ENCODE peak calls at places on chromosomes 7 and 10, in seven cellular contexts. One of them, this sample, is unnamed.

GRCh38 chr10:75033399-75034130 is 77.9 kb upstream of the SAMD8 start:
- DNase-seq in K562: no peak
- DNase-seq in SK-N-SH: no peak
- DNase-seq in HCT116: no peak
- DNase-seq in HepG2: no peak
- DNase-seq in GM12878: no peak
- DNase-seq in H1: no peak
- DNase-seq in this sample: no peak

GRCh38 chr7:513521-514166 is 6.0 kb downstream of the PDGFA start:
- DNase-seq in K562: no peak
- DNase-seq in SK-N-SH: no peak
- DNase-seq in HCT116: no peak
- DNase-seq in HepG2: no peak
- DNase-seq in GM12878: no peak
- DNase-seq in H1: no peak
- DNase-seq in this sample: no peak

GRCh38 chr7:38306914-38307313 is 33.5 kb upstream of the TARP start:
- DNase-seq in K562: no peak
- DNase-seq in SK-N-SH: no peak
- DNase-seq in HCT116: no peak
- DNase-seq in HepG2: no peak
- DNase-seq in GM12878: no peak
- DNase-seq in H1: no peak
- DNase-seq in this sample: no peak

GRCh38 chr7:100681491-100682227 is 8.1 kb downstream of the GNB2 start:
- DNase-seq in K562: no peak
- DNase-seq in SK-N-SH: peak; percentile 44
- DNase-seq in HCT116: no peak
- DNase-seq in HepG2: no peak
- DNase-seq in GM12878: no peak
- DNase-seq in H1: no peak
- DNase-seq in this sample: no peak

GRCh38 chr7:116500071-116500853 is 724 bp downstream of the CAV2 start:
- DNase-seq in K562: peak; percentile 55
- DNase-seq in SK-N-SH: peak; percentile 19
- DNase-seq in HCT116: no peak
- DNase-seq in HepG2: no peak
- DNase-seq in GM12878: no peak
- DNase-seq in H1: no peak
- DNase-seq in this sample: no peak

GRCh38 chr10:85548038-85548437 is 818.6 kb downstream of the GRID1 start:
- DNase-seq in K562: no peak
- DNase-seq in SK-N-SH: peak; percentile 21
- DNase-seq in HCT116: peak; percentile 52
- DNase-seq in HepG2: peak; percentile 16
- DNase-seq in GM12878: peak; percentile 35
- DNase-seq in H1: no peak
- DNase-seq in this sample: no peak

GRCh38 chr10:58266003-58266825 is 1.5 kb downstream of the IPMK start:
- DNase-seq in K562: peak; percentile 31
- DNase-seq in SK-N-SH: peak; percentile 11
- DNase-seq in HCT116: no peak
- DNase-seq in HepG2: peak; percentile 53
- DNase-seq in GM12878: no peak
- DNase-seq in H1: no peak
- DNase-seq in this sample: no peak

GRCh38 chr10:70738425-70739121 is 46.6 kb downstream of the TBATA start:
- DNase-seq in K562: peak; percentile 57
- DNase-seq in SK-N-SH: no peak
- DNase-seq in HCT116: no peak
- DNase-seq in HepG2: no peak
- DNase-seq in GM12878: no peak
- DNase-seq in H1: no peak
- DNase-seq in this sample: no peak

GRCh38 chr7:30841025-30841735 is 70.0 kb downstream of the MINDY4 start:
- DNase-seq in K562: no peak
- DNase-seq in SK-N-SH: no peak
- DNase-seq in HCT116: no peak
- DNase-seq in HepG2: no peak
- DNase-seq in GM12878: no peak
- DNase-seq in H1: no peak
- DNase-seq in this sample: no peak

GRCh38 chr10:46020871-46021553 is 9.4 kb downstream of the NCOA4 start:
- DNase-seq in K562: no peak
- DNase-seq in SK-N-SH: no peak
- DNase-seq in HCT116: no peak
- DNase-seq in HepG2: peak; percentile 92
- DNase-seq in GM12878: no peak
- DNase-seq in H1: no peak
- DNase-seq in this sample: no peak
- TF ChIP-seq YY1 in K562: no peak
- TF ChIP-seq YY1 in SK-N-SH: no peak
- TF ChIP-seq YY1 in HCT116: no peak
- TF ChIP-seq YY1 in HepG2: no peak
- TF ChIP-seq YY1 in GM12878: no peak
- TF ChIP-seq YY1 in H1: no peak
- TF ChIP-seq YY1 in this sample: no peak

GRCh38 chr10:43390791-43391190 is 18.2 kb downstream of the HNRNPF start:
- DNase-seq in K562: no peak
- DNase-seq in SK-N-SH: peak; percentile 49
- DNase-seq in HCT116: no peak
- DNase-seq in HepG2: peak; percentile 42
- DNase-seq in GM12878: no peak
- DNase-seq in H1: no peak
- DNase-seq in this sample: no peak

GRCh38 chr10:43392757-43393156 is 16.2 kb downstream of the HNRNPF start:
- DNase-seq in K562: no peak
- DNase-seq in SK-N-SH: no peak
- DNase-seq in HCT116: no peak
- DNase-seq in HepG2: no peak
- DNase-seq in GM12878: no peak
- DNase-seq in H1: no peak
- DNase-seq in this sample: no peak

GRCh38 chr10:43387678-43388032 is 16.2 kb downstream of the FXYD4 start:
- DNase-seq in K562: no peak
- DNase-seq in SK-N-SH: no peak
- DNase-seq in HCT116: no peak
- DNase-seq in HepG2: no peak
- DNase-seq in GM12878: no peak
- DNase-seq in H1: no peak
- DNase-seq in this sample: no peak

GRCh38 chr10:43389867-43390266 is 18.4 kb downstream of the FXYD4 start:
- DNase-seq in K562: peak; percentile 64
- DNase-seq in SK-N-SH: no peak
- DNase-seq in HCT116: no peak
- DNase-seq in HepG2: no peak
- DNase-seq in GM12878: no peak
- DNase-seq in H1: no peak
- DNase-seq in this sample: no peak

DNA sequence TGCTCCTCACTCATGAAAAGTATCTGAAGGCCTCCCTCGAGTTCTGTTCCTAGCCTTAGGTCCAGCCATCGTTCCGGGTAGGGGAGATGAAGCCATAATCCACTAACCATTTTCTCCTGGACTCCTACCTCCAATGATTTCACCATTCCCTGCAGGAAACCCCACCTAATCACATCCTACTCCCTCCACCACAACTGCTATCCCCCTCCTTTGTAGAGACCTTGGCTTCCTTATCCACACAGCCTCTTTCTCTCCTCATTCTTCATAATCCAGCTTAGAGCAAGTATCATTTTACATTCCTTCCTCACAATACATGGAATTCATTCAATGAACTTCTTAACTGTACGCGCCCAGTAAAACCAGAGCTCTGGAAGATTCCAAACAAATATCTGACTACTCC is 18.7 kb downstream of the HNRNPF start:
- DNase-seq in K562: no peak
- DNase-seq in SK-N-SH: no peak
- DNase-seq in HCT116: no peak
- DNase-seq in HepG2: no peak
- DNase-seq in GM12878: no peak
- DNase-seq in H1: no peak
- DNase-seq in this sample: no peak
- H3K36me3 ChIP-seq in K562: peaks cover 100% of the 10 kb centered on the region
- H3K36me3 ChIP-seq in SK-N-SH: peaks cover 84% of the 10 kb centered on the region
- H3K36me3 ChIP-seq in HCT116: peaks cover 93% of the 10 kb centered on the region
- H3K36me3 ChIP-seq in HepG2: peaks cover 88% of the 10 kb centered on the region
- H3K36me3 ChIP-seq in GM12878: peaks cover 38% of the 10 kb centered on the region
- H3K36me3 ChIP-seq in H1: peaks cover 97% of the 10 kb centered on the region
- H3K36me3 ChIP-seq in this sample: peaks cover 96% of the 10 kb centered on the region

GRCh38 chr7:35969055-35969454 is 168.2 kb downstream of the SEPTIN7 start:
- DNase-seq in K562: no peak
- DNase-seq in SK-N-SH: peak; percentile 23
- DNase-seq in HCT116: no peak
- DNase-seq in HepG2: no peak
- DNase-seq in GM12878: no peak
- DNase-seq in H1: no peak
- DNase-seq in this sample: no peak

GRCh38 chr7:35968140-35968940 is 167.5 kb downstream of the SEPTIN7 start:
- DNase-seq in K562: no peak
- DNase-seq in SK-N-SH: peak; percentile 21
- DNase-seq in HCT116: no peak
- DNase-seq in HepG2: no peak
- DNase-seq in GM12878: no peak
- DNase-seq in H1: no peak
- DNase-seq in this sample: no peak

GRCh38 chr7:35970458-35970857 is 169.6 kb downstream of the SEPTIN7 start:
- DNase-seq in K562: no peak
- DNase-seq in SK-N-SH: peak; percentile 42
- DNase-seq in HCT116: no peak
- DNase-seq in HepG2: no peak
- DNase-seq in GM12878: no peak
- DNase-seq in H1: no peak
- DNase-seq in this sample: no peak

GRCh38 chr7:35967366-35968139 is 166.7 kb downstream of the SEPTIN7 start:
- DNase-seq in K562: no peak
- DNase-seq in SK-N-SH: peak; percentile 22
- DNase-seq in HCT116: no peak
- DNase-seq in HepG2: no peak
- DNase-seq in GM12878: no peak
- DNase-seq in H1: peak; percentile 53
- DNase-seq in this sample: no peak

DNA sequence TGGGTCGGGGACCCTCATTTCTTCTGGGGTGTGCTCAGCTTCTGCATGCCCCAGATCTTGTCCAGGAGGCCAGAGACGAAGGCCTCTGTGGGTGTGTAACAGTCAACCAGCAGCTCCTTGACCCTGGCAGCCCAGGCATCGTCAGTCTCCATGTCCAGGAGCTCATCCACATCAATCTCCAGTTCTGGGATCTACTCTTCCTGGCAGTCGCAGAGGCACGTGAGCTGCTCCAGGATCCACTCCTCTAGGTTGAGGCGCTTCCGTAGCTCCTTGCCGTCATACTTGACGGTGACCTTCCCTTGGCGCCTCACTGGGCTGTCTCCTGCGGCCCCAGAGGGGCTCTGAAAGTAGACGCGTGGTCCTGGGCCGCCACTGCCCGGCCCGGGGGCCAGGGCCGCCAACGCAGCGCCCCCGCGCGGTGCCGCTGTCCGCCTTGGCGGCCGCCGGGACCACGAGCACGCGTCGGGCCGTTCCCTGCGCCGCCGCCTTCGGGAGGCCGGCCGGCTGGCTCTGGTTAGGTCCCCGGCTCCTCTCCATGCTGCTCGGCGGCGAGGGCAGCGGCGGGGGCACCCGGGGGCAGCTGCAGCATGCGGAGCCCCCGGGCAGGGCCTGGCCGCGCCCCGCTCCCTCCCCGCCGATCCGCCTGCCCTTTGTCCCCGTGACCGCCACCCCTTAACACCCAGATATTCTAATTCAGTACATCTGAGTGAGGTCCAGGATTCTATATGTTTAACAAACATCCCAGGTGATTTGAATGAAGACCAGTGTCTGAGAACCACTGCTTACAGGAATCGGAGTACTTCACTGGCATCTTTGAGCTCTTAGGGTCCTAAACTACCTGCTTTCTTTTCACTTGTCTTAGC is 170.5 kb downstream of the SEPTIN7 start:
- DNase-seq in K562: peak; percentile 42
- DNase-seq in SK-N-SH: peak; percentile 36
- DNase-seq in HCT116: no peak
- DNase-seq in HepG2: no peak
- DNase-seq in GM12878: no peak
- DNase-seq in H1: no peak
- DNase-seq in this sample: no peak
- TF ChIP-seq YY1 in K562: no peak
- TF ChIP-seq YY1 in SK-N-SH: no peak
- TF ChIP-seq YY1 in HCT116: no peak
- TF ChIP-seq YY1 in HepG2: no peak
- TF ChIP-seq YY1 in GM12878: no peak
- TF ChIP-seq YY1 in H1: no peak
- TF ChIP-seq YY1 in this sample: no peak

GRCh38 chr7:6026011-6026819 is 5.0 kb upstream of the ANKRD61 start:
- DNase-seq in K562: peak; percentile 65
- DNase-seq in SK-N-SH: peak; percentile 73
- DNase-seq in HCT116: no peak
- DNase-seq in HepG2: peak; percentile 64
- DNase-seq in GM12878: peak; percentile 23
- DNase-seq in H1: peak; percentile 75
- DNase-seq in this sample: peak; percentile 59
- H3K36me3 ChIP-seq in K562: peaks cover 94% of the 10 kb centered on the region
- H3K36me3 ChIP-seq in SK-N-SH: peaks cover 70% of the 10 kb centered on the region
- H3K36me3 ChIP-seq in HCT116: peaks cover 63% of the 10 kb centered on the region
- H3K36me3 ChIP-seq in HepG2: peaks cover 91% of the 10 kb centered on the region
- H3K36me3 ChIP-seq in GM12878: peaks cover 16% of the 10 kb centered on the region
- H3K36me3 ChIP-seq in H1: peaks cover 82% of the 10 kb centered on the region
- H3K36me3 ChIP-seq in this sample: peaks cover 93% of the 10 kb centered on the region